ENCODE peak calls at places on chromosome 3, in four cellular contexts. O is breast epithelium, P is fibroblast of lung, J is left lung. S is an unnamed sample.

GRCh38 chr3:73558399-73559075 is 66.2 kb downstream of the PDZRN3 start:
- DNase-seq in J (no peak), P (peak; percentile 97), O (no peak), S (no peak)

GRCh38 chr3:18556503-18556902 is 131.4 kb upstream of the SATB1 start:
- DNase-seq in P (no peak), O (no peak), J (no peak), S (no peak)

GRCh38 chr3:149967067-149967685 is 3.5 kb downstream of the PFN2 start:
- DNase-seq in J (no peak), O (no peak), P (peak; percentile 77), S (no peak)

GRCh38 chr3:145457825-145458552 is 703.0 kb downstream of the PLOD2 start:
- DNase-seq in O (no peak), J (no peak), P (no peak), S (no peak)

GRCh38 chr3:58383476-58383875 is 50.2 kb downstream of the PDHB start:
- DNase-seq in J (no peak), P (peak; percentile 49), O (no peak), S (no peak)

GRCh38 chr3:10715886-10716285 is 100.1 kb upstream of the SLC6A11 start:
- DNase-seq in J (no peak), O (no peak), P (no peak), S (no peak)

GRCh38 chr3:48784426-48785120 is 63.1 kb downstream of the PRKAR2A start:
- DNase-seq in O (no peak), P (peak; percentile 31), J (no peak), S (no peak)

GRCh38 chr3:46576899-46577298 is 10.8 kb upstream of the LRRC2 start:
- DNase-seq in O (no peak), P (no peak), J (no peak), S (no peak)

GRCh38 chr3:78139166-78139565 is 1099.3 kb downstream of the ROBO2 start:
- DNase-seq in J (no peak), P (peak; percentile 59), O (no peak), S (no peak)

GRCh38 chr3:122005033-122005565 is 16.9 kb downstream of the ILDR1 start:
- DNase-seq in O (no peak), P (no peak), J (peak; percentile 43), S (no peak)

GRCh38 chr3:180619723-180620122 is 17.8 kb downstream of the TTC14 start:
- DNase-seq in J (no peak), O (no peak), P (no peak), S (no peak)

GRCh38 chr3:124927454-124928079 is 7.0 kb downstream of the MUC13 start:
- DNase-seq in O (no peak), P (no peak), J (no peak), S (no peak)

GRCh38 chr3:126473292-126474168 is 2.2 kb downstream of the ZXDC start:
- DNase-seq in P (no peak), J (no peak), O (no peak), S (no peak)

GRCh38 chr3:21920431-21920830 is 169.4 kb upstream of the ZNF385D start:
- DNase-seq in O (no peak), P (peak; percentile 85), J (no peak), S (no peak)

GRCh38 chr3:159432721-159433300 is 555.8 kb upstream of the IL12A start:
- DNase-seq in J (no peak), P (no peak), O (no peak), S (no peak)

GRCh38 chr3:133958071-133958806 is 62.6 kb upstream of the RAB6B start:
- DNase-seq in J (no peak), P (no peak), O (no peak), S (no peak)

GRCh38 chr3:13045904-13046568 is 27.2 kb downstream of the IQSEC1 start:
- DNase-seq in J (peak; percentile 53), O (no peak), P (no peak), S (no peak)

GRCh38 chr3:67605377-67605776 is 49.0 kb downstream of the SUCLG2 start:
- DNase-seq in J (no peak), P (peak; percentile 75), O (no peak), S (no peak)

GRCh38 chr3:10574101-10574615 is 68.8 kb upstream of the ATP2B2 start:
- DNase-seq in J (no peak), P (no peak), O (no peak), S (no peak)

GRCh38 chr3:20336572-20336971 is 150.6 kb upstream of the SGO1 start:
- DNase-seq in P (no peak), O (no peak), J (no peak), S (no peak)

GRCh38 chr3:171838218-171838720 is 4.9 kb upstream of the TMEM212 start:
- DNase-seq in P (peak; percentile 83), J (no peak), O (no peak), S (no peak)

GRCh38 chr3:99607151-99607550 is 31.2 kb upstream of the COL8A1 start:
- DNase-seq in J (no peak), O (no peak), P (no peak), S (no peak)

GRCh38 chr3:186821429-186822367 is 15.4 kb upstream of the RFC4 start:
- DNase-seq in P (peak; percentile 73), O (no peak), J (no peak), S (no peak)

GRCh38 chr3:38651153-38651789 is 1.8 kb upstream of the SCN5A start:
- DNase-seq in J (peak; percentile 59), P (peak; percentile 55), O (peak; percentile 67), S (peak; percentile 33)

GRCh38 chr3:46878796-46879436 is 1.4 kb downstream of the PTH1R start:
- DNase-seq in J (no peak), P (no peak), O (no peak), S (no peak)

GRCh38 chr3:73637042-73637441 is 12.3 kb upstream of the PDZRN3 start:
- DNase-seq in O (no peak), J (no peak), P (peak; percentile 14), S (no peak)

GRCh38 chr3:45034612-45035252 is 8.6 kb downstream of the CLEC3B start:
- DNase-seq in O (no peak), J (peak; percentile 84), P (no peak), S (no peak)

GRCh38 chr3:72745146-72745976 is 102.9 kb downstream of the SHQ1 start:
- DNase-seq in J (no peak), O (no peak), P (no peak), S (no peak)

GRCh38 chr3:32816439-32817194 is 1.2 kb upstream of the TRIM71 start:
- DNase-seq in P (peak; percentile 18), O (no peak), J (no peak), S (no peak)

GRCh38 chr3:172522871-172523818 is at the start of gene TNFSF10:
- DNase-seq in P (no peak), O (peak; percentile 60), J (peak; percentile 69), S (no peak)

GRCh38 chr3:183540501-183541234 is 14.8 kb downstream of the KLHL6 start:
- DNase-seq in O (no peak), P (no peak), J (peak; percentile 52), S (no peak)

GRCh38 chr3:16366-16765 is 180.2 kb upstream of the CHL1 start:
- DNase-seq in P (no peak), J (no peak), O (no peak), S (no peak)

GRCh38 chr3:64361962-64362735 is 136.9 kb upstream of the PRICKLE2 start:
- DNase-seq in P (no peak), J (no peak), O (no peak), S (no peak)

DNA sequence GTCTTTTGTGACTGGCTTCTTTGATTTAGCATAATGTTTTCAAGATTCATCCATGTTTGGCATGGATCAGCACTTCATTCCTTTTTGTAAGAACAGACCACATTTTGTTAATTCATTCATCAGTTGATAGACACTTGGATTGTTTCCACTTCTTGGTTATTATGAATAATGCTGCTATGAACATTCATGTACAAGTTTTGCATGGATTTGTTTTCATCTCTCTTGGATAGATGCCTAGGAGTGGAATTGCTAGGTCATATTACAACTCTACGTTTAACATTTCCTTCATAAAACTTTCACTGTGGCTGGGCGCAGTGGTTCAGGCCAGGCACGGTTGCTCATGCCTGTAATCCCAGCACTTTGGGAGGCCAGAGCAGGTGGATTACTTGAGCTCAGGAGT is 12.8 kb downstream of the HMCES start:
- DNase-seq in J (no peak), P (peak; percentile 79), O (no peak), S (no peak)
- TF ChIP-seq CTCF in J (no peak), P (no peak), O (no peak), S (no peak)

GRCh38 chr3:51982352-51982837 is 940 bp upstream of the ACY1 start:
- DNase-seq in O (no peak), J (peak; percentile 57), P (no peak), S (no peak)
- TF ChIP-seq CTCF in O (peak; percentile 35), J (peak; percentile 43), P (peak; percentile 43), S (no peak)

GRCh38 chr3:156533205-156533604 is 21.7 kb downstream of the SSR3 start:
- DNase-seq in P (peak; percentile 54), O (no peak), J (no peak), S (no peak)

GRCh38 chr3:156536524-156537316 is 18.2 kb downstream of the SSR3 start:
- DNase-seq in J (no peak), P (peak; percentile 47), O (no peak), S (no peak)

GRCh38 chr3:156532730-156533129 is 22.2 kb downstream of the SSR3 start:
- DNase-seq in P (no peak), J (no peak), O (no peak), S (no peak)

GRCh38 chr3:156535798-156536197 is 19.1 kb downstream of the SSR3 start:
- DNase-seq in J (no peak), O (no peak), P (no peak), S (no peak)

DNA sequence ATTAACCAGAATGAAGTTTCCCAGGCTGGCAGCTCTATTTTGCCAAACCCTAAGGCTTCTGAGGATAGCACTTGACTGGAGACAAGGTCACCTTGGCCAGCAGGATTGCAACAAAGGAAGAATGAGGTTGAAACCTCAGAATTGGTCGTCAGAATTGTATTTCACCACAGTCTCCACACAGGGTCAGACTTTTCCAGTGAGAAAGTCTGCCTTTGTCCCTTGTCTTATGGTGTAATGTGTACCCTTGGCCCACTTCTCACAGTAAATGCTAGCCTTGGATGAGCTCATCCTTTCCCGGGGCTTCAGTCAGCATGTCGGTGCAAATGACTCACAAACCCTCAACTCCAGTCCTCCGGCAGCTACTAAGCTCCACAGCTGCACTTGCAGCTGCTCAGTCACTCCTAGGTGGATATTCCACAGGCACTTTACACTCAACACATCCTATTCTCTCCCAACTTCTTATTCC is 19.7 kb downstream of the SSR3 start:
- DNase-seq in P (peak; percentile 100), O (no peak), J (peak; percentile 78), S (no peak)
- TF ChIP-seq CTCF in P (peak; percentile 34), O (peak; percentile 16), J (no peak), S (no peak)

GRCh38 chr3:194871864-194872668 is 186.4 kb downstream of the FAM43A start:
- DNase-seq in J (peak; percentile 44), O (no peak), P (peak; percentile 61), S (no peak)
- TF ChIP-seq CTCF in J (no peak), O (no peak), P (no peak), S (no peak)

DNA sequence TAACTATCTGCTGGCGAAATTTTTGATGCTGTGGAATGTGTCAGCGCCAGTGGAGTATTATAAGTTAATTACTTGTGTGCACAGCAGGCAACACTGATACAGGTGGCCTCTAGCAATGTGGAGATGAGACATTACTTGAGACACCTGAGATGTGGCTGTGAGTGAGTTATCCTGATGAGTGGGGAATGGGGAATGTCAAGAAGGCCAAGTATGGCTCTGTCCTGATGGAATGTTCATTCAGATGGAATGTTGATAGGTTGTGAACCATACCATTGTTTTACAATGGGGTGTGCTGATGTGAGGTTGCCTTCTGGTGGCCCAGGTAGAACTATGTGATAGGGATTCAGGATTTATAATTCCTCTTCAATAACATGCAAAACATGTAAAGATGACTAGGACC is 404.8 kb downstream of the PTPRG start:
- DNase-seq in O (no peak), J (no peak), P (no peak), S (no peak)
- TF ChIP-seq CTCF in O (no peak), J (no peak), P (no peak), S (no peak)

GRCh38 chr3:86562095-86562494 is 428.9 kb downstream of the VGLL3 start:
- DNase-seq in P (no peak), J (no peak), O (no peak), S (no peak)

GRCh38 chr3:86563358-86563970 is 427.5 kb downstream of the VGLL3 start:
- DNase-seq in J (no peak), P (peak; percentile 60), O (no peak), S (no peak)
- TF ChIP-seq CTCF in J (peak; percentile 27), P (no peak), O (peak; percentile 24), S (no peak)

S was measured in omental fat pad.